ENCODE peak calls at places on chromosomes 16 and 17, in four cellular contexts. J is IMR-90, E is H9, I is H1. T is an unnamed sample.
A peak's percentile ranks its signal among the peaks of the same experiment; 100 is the strongest.

GRCh38 chr17:65013613-65014391 is 42.7 kb downstream of the GNA13 start:
- DNase-seq in J (peak; percentile 93), E (no peak), I (no peak), T (peak; percentile 18)

GRCh38 chr17:17506893-17507464 is 10.8 kb upstream of the RASD1 start:
- DNase-seq in J (no peak), E (no peak), I (no peak), T (no peak)

GRCh38 chr16:67036323-67036741 is 7.4 kb downstream of the CBFB start:
- DNase-seq in J (no peak), E (no peak), I (no peak), T (no peak)

GRCh38 chr17:11302395-11302932 is 61.5 kb downstream of the SHISA6 start:
- DNase-seq in J (no peak), E (no peak), I (no peak), T (no peak)

GRCh38 chr17:48012151-48012520 is 25.5 kb downstream of the COPZ2 start:
- DNase-seq in J (no peak), E (peak; percentile 87), I (peak; percentile 86), T (peak; percentile 81)

GRCh38 chr16:27430923-27431484 is 29.0 kb downstream of the IL21R start:
- DNase-seq in J (peak; percentile 52), E (peak; percentile 21), I (peak; percentile 31), T (peak; percentile 21)

GRCh38 chr17:67156269-67157199 is 88.5 kb downstream of the HELZ start:
- DNase-seq in J (peak; percentile 14), E (no peak), I (no peak), T (peak; percentile 30)

GRCh38 chr17:1197781-1198490 is 18.2 kb upstream of the ABR start:
- DNase-seq in J (no peak), E (no peak), I (no peak), T (no peak)

GRCh38 chr17:77375917-77376651 is 235.3 kb downstream of the SEC14L1 start:
- DNase-seq in J (peak; percentile 92), E (peak; percentile 67), I (no peak), T (peak; percentile 57)

GRCh38 chr17:50213026-50214015 is 11.9 kb upstream of the COL1A1 start:
- DNase-seq in J (peak; percentile 51), E (peak; percentile 86), I (no peak), T (peak; percentile 86)

GRCh38 chr16:4698321-4699029 is 5.1 kb downstream of the NUDT16L1 start:
- DNase-seq in J (no peak), E (no peak), I (no peak), T (no peak)

GRCh38 chr16:17375388-17376304 is 95.1 kb downstream of the XYLT1 start:
- DNase-seq in J (no peak), E (no peak), I (no peak), T (no peak)

GRCh38 chr17:58338907-58339774 is 10.5 kb upstream of the TSPOAP1 start:
- DNase-seq in J (peak; percentile 88), E (peak; percentile 95), I (peak; percentile 73), T (peak; percentile 94)

GRCh38 chr16:51155199-51155607 is 4.1 kb upstream of the SALL1 start:
- DNase-seq in J (no peak), E (peak; percentile 49), I (no peak), T (peak; percentile 61)

GRCh38 chr16:86019446-86020047 is 120.6 kb downstream of the IRF8 start:
- DNase-seq in J (no peak), E (peak; percentile 66), I (peak; percentile 88), T (peak; percentile 59)

GRCh38 chr17:51860934-51861561 is 297.5 kb downstream of the CA10 start:
- DNase-seq in J (no peak), E (peak; percentile 88), I (peak; percentile 81), T (peak; percentile 77)

GRCh38 chr17:17851101-17851500 is 14.3 kb upstream of the SREBF1 start:
- DNase-seq in J (no peak), E (no peak), I (no peak), T (no peak)

DNA sequence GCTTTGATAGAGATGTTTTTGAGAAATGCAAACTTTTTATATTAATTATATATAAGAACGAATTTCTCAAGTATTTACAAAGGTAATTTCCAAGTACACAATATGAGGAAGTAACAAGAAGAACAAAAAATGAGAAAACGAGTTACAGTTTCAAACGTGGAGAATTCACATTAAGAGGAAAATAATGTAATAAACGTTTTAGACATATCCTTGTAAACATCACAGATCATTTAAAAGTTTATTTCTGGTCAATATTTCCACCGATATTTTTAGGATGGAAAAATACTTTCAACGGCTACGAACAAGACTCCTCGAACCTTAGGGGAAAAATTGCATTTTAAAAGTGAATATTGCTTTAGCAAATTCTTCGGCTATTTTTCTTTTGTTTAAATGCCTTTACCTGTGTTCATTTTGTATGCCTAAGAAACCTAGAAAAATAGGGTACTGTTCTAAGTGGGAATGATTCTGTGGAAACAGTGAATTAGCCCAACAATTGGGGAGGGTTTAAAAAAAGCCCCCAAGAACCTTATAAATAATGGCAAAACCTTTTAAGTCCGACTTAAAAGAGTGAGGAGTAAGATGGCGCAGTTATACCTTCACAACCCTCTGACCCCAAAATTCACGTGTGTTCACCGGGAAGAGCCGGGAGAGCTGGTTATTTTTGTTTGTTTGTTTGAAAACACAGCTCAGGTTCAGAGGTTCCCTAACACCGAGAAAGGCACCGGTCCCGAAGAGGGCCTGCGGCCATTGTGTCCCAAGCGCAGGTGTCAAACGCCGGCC is 3.3 kb downstream of the HNF1B start:
- DNase-seq in J (no peak), E (no peak), I (no peak), T (no peak)
- H2BK5ac ChIP-seq in J (no peak overlapping the region), E (no peak overlapping the region), I (no peak overlapping the region), T (no peak overlapping the region)

DNA sequence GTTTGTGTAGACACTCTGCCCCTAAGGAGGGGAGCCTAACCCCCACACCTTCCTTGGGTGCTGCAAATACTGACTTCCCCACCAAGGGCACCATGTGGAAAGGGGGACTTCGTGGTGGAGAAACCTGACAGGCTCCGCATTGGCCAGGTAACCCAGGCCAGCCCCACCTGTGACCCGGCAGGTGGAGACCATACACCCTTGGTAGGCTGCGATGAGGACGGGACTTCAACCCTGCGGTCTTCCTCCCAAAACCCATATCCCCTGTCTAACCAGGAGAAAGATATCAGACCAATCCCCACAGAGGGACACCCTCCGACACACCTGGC is 15.1 kb upstream of the CSNK1D start:
- DNase-seq in J (no peak), E (no peak), I (no peak), T (no peak)
- H3K56ac ChIP-seq in J (no peak overlapping the region), E (no peak overlapping the region), I (no peak overlapping the region), T (no peak overlapping the region)

GRCh38 chr17:45051060-45051719 is at the start of gene DCAKD:
- DNase-seq in J (peak; percentile 95), E (peak; percentile 98), I (peak; percentile 89), T (peak; percentile 99)

GRCh38 chr17:45046536-45047125 is 4.8 kb downstream of the DCAKD start:
- DNase-seq in J (peak; percentile 51), E (no peak), I (no peak), T (no peak)

GRCh38 chr17:45050680-45051059 is 762 bp downstream of the DCAKD start:
- DNase-seq in J (peak; percentile 28), E (no peak), I (no peak), T (no peak)

GRCh38 chr17:45048795-45049563 is 2.5 kb downstream of the DCAKD start:
- DNase-seq in J (no peak), E (no peak), I (no peak), T (no peak)

GRCh38 chr17:45052052-45052772 is 780 bp upstream of the DCAKD start:
- DNase-seq in J (no peak), E (peak; percentile 67), I (peak; percentile 73), T (peak; percentile 49)
- H2BK5ac ChIP-seq in J (peak overlapping the region; percentile 36), E (no peak overlapping the region), I (peak overlapping the region; percentile 2), T (no peak overlapping the region)

GRCh38 chr16:6616746-6617145 is 715.9 kb upstream of the RBFOX1 start:
- DNase-seq in J (no peak), E (no peak), I (no peak), T (no peak)

GRCh38 chr16:6611535-6611934 is 721.1 kb upstream of the RBFOX1 start:
- DNase-seq in J (no peak), E (peak; percentile 52), I (peak; percentile 61), T (peak; percentile 60)

GRCh38 chr16:6615661-6616060 is 717.0 kb upstream of the RBFOX1 start:
- DNase-seq in J (no peak), E (no peak), I (no peak), T (no peak)
- H3K56ac ChIP-seq in J (no peak overlapping the region), E (no peak overlapping the region), I (no peak overlapping the region), T (no peak overlapping the region)

DNA sequence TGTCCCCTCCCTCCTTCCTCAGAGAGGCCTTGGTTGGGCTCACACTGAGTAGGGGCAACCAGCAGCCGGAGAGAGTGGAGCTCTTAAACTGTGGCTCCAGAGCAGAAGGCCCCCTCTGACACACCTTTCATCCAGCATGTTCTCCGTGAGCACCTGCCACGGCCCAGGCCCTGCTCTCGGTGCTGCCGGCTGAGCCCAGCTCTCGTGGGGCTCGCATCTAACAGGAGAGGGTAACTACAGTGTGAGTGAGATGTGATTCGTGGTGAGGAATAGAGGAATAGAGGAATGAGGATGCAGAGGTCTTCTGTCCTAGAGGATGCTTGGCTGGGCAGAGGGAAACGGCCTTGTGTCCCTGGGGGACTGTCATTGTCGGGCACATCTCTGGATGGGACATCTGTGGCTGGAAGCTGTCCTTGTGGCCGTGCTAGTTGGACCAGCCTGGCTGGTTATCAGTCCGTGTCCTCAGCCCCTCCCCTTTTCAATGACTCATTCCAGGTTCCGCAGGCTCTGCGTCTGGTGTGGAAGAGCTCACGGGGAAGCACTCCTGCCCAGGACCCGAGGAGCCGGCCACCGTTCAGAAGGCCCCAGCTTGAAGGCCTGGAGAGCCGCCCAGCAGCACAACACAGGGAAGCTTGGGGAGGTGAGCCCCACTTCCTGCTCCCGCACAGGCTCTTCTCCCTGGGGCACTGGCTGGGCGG is 11.9 kb upstream of the DNASE1 start:
- DNase-seq in J (no peak), E (no peak), I (peak; percentile 46), T (peak; percentile 79)
- H2BK5ac ChIP-seq in J (no peak overlapping the region), E (no peak overlapping the region), I (peak overlapping the region; percentile 26), T (no peak overlapping the region)

GRCh38 chr17:79235808-79236207 is 161.2 kb downstream of the ENGASE start:
- DNase-seq in J (no peak), E (no peak), I (no peak), T (no peak)
- H3K56ac ChIP-seq in J (no peak overlapping the region), E (no peak overlapping the region), I (no peak overlapping the region), T (no peak overlapping the region)

GRCh38 chr17:16104189-16104588 is 104.6 kb downstream of the TTC19 start:
- DNase-seq in J (no peak), E (no peak), I (no peak), T (no peak)

GRCh38 chr17:16101440-16101839 is 101.8 kb downstream of the TTC19 start:
- DNase-seq in J (no peak), E (no peak), I (no peak), T (no peak)

GRCh38 chr17:16106161-16106891 is 106.7 kb downstream of the TTC19 start:
- DNase-seq in J (peak; percentile 79), E (no peak), I (no peak), T (no peak)

DNA sequence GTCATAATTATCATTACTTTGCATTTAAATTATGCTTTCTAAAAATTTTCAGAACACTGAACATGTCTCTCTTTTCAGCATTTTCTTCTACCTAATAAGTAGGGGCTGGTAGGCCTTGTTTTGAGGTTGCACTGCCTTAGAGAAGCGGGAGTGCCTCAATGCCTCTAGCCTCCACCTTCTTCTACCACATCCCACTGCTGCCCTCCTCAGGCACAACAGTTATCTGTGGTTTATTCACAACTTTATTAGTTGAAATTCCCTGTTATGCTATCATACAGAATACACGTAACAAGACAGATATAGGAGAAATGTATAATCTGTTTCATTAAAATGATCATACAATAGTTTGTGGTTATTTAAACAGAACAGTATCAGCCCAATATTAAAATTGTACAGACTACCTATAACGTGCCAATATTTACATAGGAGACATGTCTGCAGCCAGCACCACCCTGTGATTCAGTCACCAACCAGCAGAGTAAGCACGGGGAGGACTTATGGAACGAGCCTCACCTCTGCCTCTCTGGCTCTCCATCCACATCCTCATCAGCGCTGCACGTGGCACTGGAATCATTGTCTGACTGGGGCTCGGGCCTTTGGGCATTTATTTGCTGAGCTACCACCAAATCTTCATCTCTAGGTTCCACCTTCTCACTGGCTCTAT is 101.2 kb downstream of the TTC19 start:
- DNase-seq in J (no peak), E (no peak), I (no peak), T (peak; percentile 35)
- H2BK5ac ChIP-seq in J (no peak overlapping the region), E (no peak overlapping the region), I (no peak overlapping the region), T (no peak overlapping the region)